ENCODE peak calls at places on chromosomes 16 and 17, in four cellular contexts. R, X, O and L are unnamed samples.

GRCh38 chr16:16143941-16144340 is 79.4 kb downstream of the ABCC6 start:
- DNase-seq in R (no peak), X (no peak), O (no peak), L (no peak)

GRCh38 chr17:73622381-73622780 is 21.9 kb downstream of the SDK2 start:
- DNase-seq in R (no peak), X (no peak), O (no peak), L (no peak)

GRCh38 chr17:82096709-82097186 is 1.3 kb downstream of the FASN start:
- DNase-seq in R (no peak), X (no peak), O (no peak), L (no peak)

GRCh38 chr16:3520861-3521260 is 20.1 kb downstream of the CLUAP1 start:
- DNase-seq in R (no peak), X (no peak), O (no peak), L (no peak)

GRCh38 chr16:80778707-80779106 is 25.7 kb downstream of the CDYL2 start:
- DNase-seq in R (no peak), X (no peak), O (no peak), L (no peak)

GRCh38 chr17:29578626-29579485 is 10.4 kb downstream of the TP53I13 start:
- DNase-seq in R (no peak), X (no peak), O (no peak), L (no peak)

GRCh38 chr17:1767358-1767757 is 5.5 kb downstream of the SERPINF1 start:
- DNase-seq in R (no peak), X (no peak), O (no peak), L (no peak)

GRCh38 chr17:53134546-53134945 is 688.2 kb upstream of the KIF2B start:
- DNase-seq in R (no peak), X (no peak), O (no peak), L (no peak)

GRCh38 chr16:79543219-79543618 is 57.3 kb downstream of the MAF start:
- DNase-seq in R (no peak), X (no peak), O (no peak), L (no peak)

GRCh38 chr16:70801611-70802010 is 653 bp upstream of the VAC14 start:
- DNase-seq in R (no peak), X (no peak), O (no peak), L (no peak)